ENCODE peak calls at places on chromosomes 3 and 15, in nine cellular contexts. D is body of pancreas, Z is uterus, P is IMR-90, A is H1, E is stomach, W is breast epithelium, G is K562, T is heart left ventricle. X is an unnamed sample.

GRCh38 chr3:109265300-109265699 is 51.0 kb downstream of the DPPA2 start:
- DNase-seq in G (no peak), Z (no peak), T (no peak), D (no peak), E (no peak), W (no peak), P (no peak), A (no peak), X (no peak)

GRCh38 chr15:73369073-73369694 is 426 bp upstream of the HCN4 start:
- DNase-seq in P (no peak), A (no peak), T (no peak), D (no peak), Z (no peak), E (no peak), W (no peak), G (no peak), X (no peak)

GRCh38 chr3:72258366-72258765 is 473.4 kb upstream of the PROK2 start:
- DNase-seq in E (no peak), P (no peak), A (no peak), Z (no peak), D (no peak), T (no peak), G (no peak), W (no peak), X (no peak)

GRCh38 chr3:189635385-189635784 is 4.2 kb downstream of the TP63 start:
- DNase-seq in P (no peak), D (no peak), E (no peak), T (no peak), Z (no peak), A (no peak), W (no peak), G (no peak), X (no peak)

GRCh38 chr3:11323827-11324226 is 51.6 kb downstream of the ATG7 start:
- DNase-seq in P (peak; percentile 44), G (no peak), Z (no peak), A (no peak), D (no peak), T (no peak), W (no peak), E (no peak), X (no peak)

GRCh38 chr15:58498821-58499580 is 67.2 kb downstream of the LIPC start:
- DNase-seq in P (peak; percentile 98), D (no peak), A (no peak), T (no peak), W (no peak), E (no peak), Z (no peak), G (no peak), X (peak; percentile 67)

GRCh38 chr3:197468866-197469382 is 86.8 kb downstream of the BDH1 start:
- DNase-seq in W (no peak), E (peak; percentile 33), Z (no peak), G (no peak), D (peak; percentile 72), P (peak; percentile 46), T (no peak), A (no peak), X (no peak)

GRCh38 chr3:22732641-22733040 is 470.5 kb upstream of the UBE2E2 start:
- DNase-seq in P (no peak), A (no peak), T (no peak), D (no peak), G (no peak), Z (no peak), W (no peak), E (no peak), X (no peak)

GRCh38 chr3:167684389-167684993 is 30.7 kb upstream of the WDR49 start:
- DNase-seq in E (no peak), A (no peak), P (peak; percentile 58), W (peak; percentile 18), T (peak; percentile 40), Z (peak; percentile 31), G (peak; percentile 78), D (peak; percentile 78), X (no peak)

GRCh38 chr3:169809230-169809795 is 3.4 kb upstream of the LRRIQ4 start:
- DNase-seq in E (no peak), W (no peak), G (no peak), A (no peak), P (no peak), Z (no peak), T (no peak), D (no peak), X (no peak)

GRCh38 chr15:60751985-60752952 is 273.3 kb upstream of the ICE2 start:
- DNase-seq in T (peak; percentile 56), Z (peak; percentile 47), P (peak; percentile 85), W (peak; percentile 22), G (no peak), D (peak; percentile 80), A (no peak), E (peak; percentile 35), X (no peak)

GRCh38 chr3:49500408-49501257 is 30.6 kb downstream of the DAG1 start:
- DNase-seq in G (peak; percentile 80), A (no peak), T (peak; percentile 62), D (peak; percentile 77), P (peak; percentile 99), W (peak; percentile 59), E (peak; percentile 53), Z (peak; percentile 77), X (peak; percentile 83)

GRCh38 chr3:123104550-123104949 is 37.7 kb downstream of the PDIA5 start:
- DNase-seq in Z (no peak), P (peak; percentile 86), E (no peak), A (no peak), D (no peak), G (peak; percentile 7), W (no peak), T (no peak), X (no peak)

GRCh38 chr3:184241447-184242296 is 7.1 kb downstream of the ALG3 start:
- DNase-seq in E (peak; percentile 76), D (peak; percentile 91), P (peak; percentile 21), T (no peak), W (no peak), A (no peak), G (peak; percentile 82), Z (no peak), X (no peak)

DNA sequence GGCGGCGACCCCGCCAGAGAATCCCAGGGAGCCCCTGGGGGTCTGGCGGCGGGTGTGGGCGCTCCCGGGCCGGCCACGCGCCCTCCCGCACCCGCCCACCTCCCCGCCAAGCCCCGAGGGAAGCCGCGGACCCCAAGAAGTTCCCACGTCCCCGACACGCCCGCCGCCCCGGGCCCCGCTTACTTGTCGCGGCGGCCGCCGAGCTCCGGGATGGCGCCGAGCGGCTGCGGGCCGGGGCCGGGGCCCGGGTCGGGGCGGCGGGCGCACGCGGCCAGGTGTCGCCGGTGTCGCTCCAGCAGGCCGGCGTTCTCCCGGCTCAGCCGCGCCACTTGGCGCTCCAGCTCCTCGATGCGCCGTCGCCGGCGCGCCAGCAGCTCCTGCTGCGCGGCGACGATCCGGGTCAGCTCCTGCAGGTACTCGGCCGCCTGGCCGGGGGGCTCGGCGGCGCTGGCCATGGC is 137.6 kb downstream of the NUP210 start:
- DNase-seq in E (no peak), P (no peak), G (peak; percentile 55), T (no peak), Z (no peak), A (no peak), D (no peak), W (no peak), X (no peak)
- H3K4me3 ChIP-seq in E (peak overlapping the region; percentile 55), P (no peak overlapping the region), G (peak overlapping the region; percentile 29), T (peak overlapping the region; percentile 57), Z (no peak overlapping the region), A (peak overlapping the region; percentile 67), D (peak overlapping the region; percentile 14), W (peak overlapping the region; percentile 30), X (peak overlapping the region; percentile 4)

GRCh38 chr15:74410502-74410901 is 23.3 kb downstream of the SEMA7A start:
- DNase-seq in E (no peak), D (no peak), W (no peak), Z (no peak), T (no peak), A (no peak), G (no peak), P (no peak), X (no peak)

GRCh38 chr15:74413350-74414080 is 20.2 kb downstream of the SEMA7A start:
- DNase-seq in Z (no peak), A (no peak), E (no peak), G (no peak), W (no peak), P (no peak), T (no peak), D (no peak), X (no peak)

GRCh38 chr15:74411686-74412085 is 22.1 kb downstream of the SEMA7A start:
- DNase-seq in G (no peak), D (no peak), W (no peak), T (no peak), P (no peak), A (no peak), Z (no peak), E (no peak), X (no peak)

GRCh38 chr15:74414081-74414580 is 19.6 kb downstream of the SEMA7A start:
- DNase-seq in P (no peak), G (no peak), T (no peak), Z (no peak), D (no peak), W (no peak), A (no peak), E (no peak), X (no peak)

DNA sequence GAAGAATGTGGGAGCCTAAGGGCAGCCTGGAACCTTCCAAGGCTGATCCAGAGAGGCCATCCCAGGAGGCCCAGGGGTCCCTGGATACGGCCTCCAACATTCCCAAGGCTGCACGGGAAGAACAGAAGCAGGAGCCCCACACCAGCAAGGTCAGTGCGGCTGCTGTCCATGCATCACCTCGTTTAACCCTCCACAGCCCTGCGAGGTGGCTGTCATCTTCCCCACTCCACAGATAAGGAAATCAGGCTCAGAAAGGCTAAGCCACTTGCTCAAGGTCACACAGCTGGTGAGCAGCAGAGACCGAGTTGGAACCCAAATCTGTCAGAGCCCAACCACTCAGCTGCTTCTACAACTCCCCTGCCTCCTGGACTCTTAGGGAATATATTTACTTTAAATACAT is 21.6 kb downstream of the SEMA7A start:
- DNase-seq in Z (no peak), T (no peak), W (no peak), D (no peak), A (no peak), E (no peak), G (no peak), P (no peak), X (no peak)
- TF ChIP-seq POLR2A in Z (no peak), T (no peak), W (no peak), D (no peak), A (no peak), E (no peak), G (no peak), P (no peak), X (no peak)

DNA sequence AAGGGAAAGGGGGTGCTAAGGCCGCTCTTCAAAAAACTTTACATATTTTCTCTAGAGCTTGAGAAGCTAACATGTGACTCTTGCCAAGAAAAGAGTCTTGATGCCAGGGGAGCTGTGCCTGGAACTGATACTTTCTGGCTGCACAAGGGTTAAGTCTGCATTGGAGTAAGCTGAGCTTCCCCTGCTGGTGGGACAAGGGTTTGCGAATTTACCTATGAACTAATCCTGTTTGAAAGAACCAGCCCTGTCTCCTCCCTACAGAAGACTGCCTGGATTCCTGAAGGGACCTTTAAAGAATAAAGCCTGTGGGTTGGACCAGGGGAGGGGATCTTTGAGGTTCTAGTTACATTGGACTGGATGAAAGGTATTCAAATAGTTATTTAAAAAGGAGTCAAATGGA is 58.3 kb upstream of the EPHA3 start:
- DNase-seq in P (peak; percentile 11), E (no peak), T (no peak), G (no peak), D (no peak), A (peak; percentile 29), W (no peak), Z (no peak), X (no peak)
- TF ChIP-seq CTCF in P (peak; percentile 29), E (no peak), T (no peak), G (no peak), D (no peak), A (peak; percentile 58), W (no peak), Z (no peak), X (no peak)

GRCh38 chr15:100330629-100331215 is 11.1 kb downstream of the ADAMTS17 start:
- DNase-seq in P (no peak), D (no peak), A (no peak), E (peak; percentile 25), W (no peak), Z (no peak), T (no peak), G (no peak), X (peak; percentile 58)
- H3K4me3 ChIP-seq in P (no peak overlapping the region), D (no peak overlapping the region), A (no peak overlapping the region), E (no peak overlapping the region), W (no peak overlapping the region), Z (no peak overlapping the region), T (no peak overlapping the region), G (no peak overlapping the region), X (no peak overlapping the region)

X was measured in lower leg skin.